ENCODE peak calls at places on chromosomes 2 and 18, in six cellular contexts. O, L, B, W, G and M are unnamed samples.

GRCh38 chr18:24181806-24182205 is 42.9 kb downstream of the CABYR start:
- DNase-seq in O (peak; percentile 4), L (no peak), B (no peak), G (no peak), W (no peak), M (no peak)

GRCh38 chr2:151264157-151264835 is 2.6 kb upstream of the RBM43 start:
- DNase-seq in L (no peak), G (no peak), O (no peak), B (no peak), W (no peak), M (peak; percentile 55)

GRCh38 chr2:68253211-68254068 is 1.1 kb upstream of the PPP3R1 start:
- DNase-seq in L (no peak), B (peak; percentile 51), G (no peak), O (no peak), W (no peak), M (no peak)

GRCh38 chr18:50338122-50338521 is 36.7 kb upstream of the SKA1 start:
- DNase-seq in G (no peak), B (no peak), O (no peak), W (no peak), L (no peak), M (no peak)

GRCh38 chr18:54671291-54671881 is 80.3 kb downstream of the DYNAP start:
- DNase-seq in O (no peak), L (no peak), B (peak; percentile 21), G (no peak), W (peak; percentile 24), M (no peak)

GRCh38 chr2:79887747-79888374 is 375.0 kb downstream of the CTNNA2 start:
- DNase-seq in W (peak; percentile 31), O (peak; percentile 6), G (no peak), B (peak; percentile 71), L (peak; percentile 35), M (peak; percentile 18)

GRCh38 chr18:37483984-37484892 is 81.4 kb downstream of the CELF4 start:
- DNase-seq in B (no peak), W (no peak), O (no peak), G (no peak), L (no peak), M (no peak)

GRCh38 chr2:86789687-86790133 is 1.0 kb downstream of the CD8A start:
- DNase-seq in O (no peak), W (no peak), L (no peak), B (no peak), G (no peak), M (no peak)

GRCh38 chr2:32479224-32479623 is 122.4 kb downstream of the BIRC6 start:
- DNase-seq in G (no peak), B (no peak), W (no peak), L (no peak), O (peak; percentile 51), M (peak; percentile 6)

GRCh38 chr2:17578466-17578928 is 38.0 kb downstream of the VSNL1 start:
- DNase-seq in B (no peak), O (no peak), G (no peak), W (peak; percentile 35), L (no peak), M (no peak)

GRCh38 chr2:111617804-111618576 is 266.0 kb downstream of the ANAPC1 start:
- DNase-seq in L (peak; percentile 45), O (no peak), G (no peak), B (no peak), W (peak; percentile 34), M (no peak)

GRCh38 chr2:111617299-111617803 is 266.6 kb downstream of the ANAPC1 start:
- DNase-seq in L (no peak), O (no peak), W (peak; percentile 40), B (peak; percentile 27), G (no peak), M (no peak)

GRCh38 chr2:111616651-111617218 is 267.3 kb downstream of the ANAPC1 start:
- DNase-seq in W (no peak), L (no peak), O (no peak), G (no peak), B (no peak), M (no peak)

GRCh38 chr2:111618577-111618930 is 265.4 kb downstream of the ANAPC1 start:
- DNase-seq in O (no peak), W (no peak), L (peak; percentile 43), B (no peak), G (no peak), M (no peak)

GRCh38 chr2:111618953-111619902 is 264.8 kb downstream of the ANAPC1 start:
- DNase-seq in G (no peak), L (no peak), B (peak; percentile 23), W (peak; percentile 21), O (no peak), M (no peak)
- TF ChIP-seq CTCF in G (no peak), L (no peak), B (peak; percentile 32), W (peak; percentile 52), O (no peak), M (peak; percentile 38)

DNA sequence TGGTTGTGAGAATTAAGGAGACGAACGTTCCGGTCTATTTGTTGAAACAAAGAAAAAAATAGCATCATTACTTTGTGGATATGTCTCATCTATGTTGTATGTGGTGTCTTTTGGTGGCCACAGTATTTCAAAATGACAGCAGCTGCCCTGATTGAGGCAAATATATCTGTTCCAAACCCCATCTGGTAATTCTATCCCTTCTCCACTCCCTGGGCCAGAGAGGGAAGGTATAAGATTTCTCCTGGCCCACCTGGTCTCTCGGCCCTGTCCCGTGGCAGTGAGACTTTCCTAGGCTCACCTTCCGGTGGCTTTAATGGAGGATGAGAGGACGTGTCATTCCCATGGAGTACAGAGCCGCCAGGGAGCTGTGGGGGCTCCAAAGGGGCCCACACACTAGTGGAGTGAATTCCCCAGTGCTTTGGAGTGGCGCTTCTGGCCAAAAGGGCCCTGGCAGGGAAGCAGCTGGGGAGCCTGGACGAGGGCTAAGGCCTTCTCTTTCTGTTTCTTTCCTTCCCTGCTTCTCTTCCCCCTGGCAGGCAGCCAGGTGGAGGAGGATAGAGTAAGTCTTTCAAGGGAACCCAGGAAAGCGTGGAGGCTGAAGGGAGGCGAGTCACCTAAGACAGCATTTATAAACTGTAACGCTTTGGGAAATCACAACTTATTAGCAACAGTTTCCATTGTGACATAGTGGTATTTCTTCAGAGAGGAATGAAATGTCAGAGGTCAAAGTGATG is 5.6 kb downstream of the FOSL2 start:
- DNase-seq in B (peak; percentile 40), W (no peak), G (peak; percentile 62), O (no peak), L (peak; percentile 77), M (peak; percentile 61)
- H3K4me3 ChIP-seq in B (peak overlapping the region; percentile 78), W (no peak overlapping the region), G (peak overlapping the region; percentile 81), O (peak overlapping the region; percentile 97), L (no peak overlapping the region), M (peak overlapping the region; percentile 77)

GRCh38 chr2:136255127-136255526 is 137.2 kb upstream of the CXCR4 start:
- DNase-seq in B (no peak), L (no peak), O (no peak), W (no peak), G (no peak), M (no peak)

GRCh38 chr2:136254681-136255080 is 136.7 kb upstream of the CXCR4 start:
- DNase-seq in O (no peak), W (no peak), B (no peak), G (no peak), L (no peak), M (no peak)

GRCh38 chr2:136257893-136258292 is 139.9 kb upstream of the CXCR4 start:
- DNase-seq in L (no peak), G (no peak), O (no peak), W (no peak), B (no peak), M (no peak)

GRCh38 chr2:136253288-136254004 is 135.5 kb upstream of the CXCR4 start:
- DNase-seq in B (no peak), O (no peak), L (peak; percentile 62), G (no peak), W (no peak), M (no peak)

DNA sequence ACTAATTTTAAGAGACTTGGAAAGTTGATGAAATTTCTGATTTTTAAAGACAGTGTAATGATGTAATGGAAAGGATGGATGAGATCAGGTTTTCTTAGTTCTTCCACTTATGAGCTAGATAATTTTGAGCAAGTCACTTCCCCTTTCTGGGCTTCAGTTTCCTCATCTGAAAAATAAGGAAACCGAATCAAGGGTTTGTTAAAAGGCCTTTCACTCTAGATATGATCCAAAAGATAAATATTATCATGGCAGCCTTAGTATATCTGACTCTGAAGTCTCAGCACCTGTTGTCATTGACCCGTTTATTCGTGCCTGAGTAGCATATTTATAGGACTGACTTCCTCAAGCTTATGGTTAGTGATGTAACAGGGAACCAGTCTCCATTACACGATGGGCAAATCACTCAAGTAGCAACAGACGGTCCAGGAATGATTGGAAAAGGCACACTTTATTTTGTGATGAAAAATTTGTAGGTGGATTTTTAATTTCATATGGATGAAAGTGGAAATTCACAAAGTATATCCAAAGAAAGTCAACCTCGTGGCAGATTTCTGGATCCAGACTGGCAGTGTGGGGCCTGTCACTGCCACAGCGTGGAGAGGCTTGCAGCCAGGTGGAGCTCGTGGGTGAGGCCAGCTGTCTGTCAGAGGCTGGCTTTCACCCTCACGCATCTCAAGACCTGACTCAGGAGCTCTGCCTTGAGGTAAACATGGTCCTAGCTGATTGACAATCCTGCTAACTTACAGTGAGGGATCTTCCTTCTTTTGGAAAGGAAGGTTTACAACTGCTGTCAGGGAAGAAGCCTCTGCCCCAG is 137.9 kb upstream of the CXCR4 start:
- DNase-seq in W (no peak), O (no peak), G (no peak), L (no peak), B (no peak), M (no peak)
- TF ChIP-seq CTCF in W (no peak), O (no peak), G (no peak), L (no peak), B (no peak), M (no peak)

GRCh38 chr2:157262248-157262647 is 4.7 kb downstream of the GALNT5 start:
- DNase-seq in W (no peak), B (no peak), G (no peak), O (no peak), L (no peak), M (no peak)

GRCh38 chr2:157267476-157267875 is 10.0 kb downstream of the GALNT5 start:
- DNase-seq in O (no peak), G (no peak), L (no peak), W (no peak), B (no peak), M (no peak)

GRCh38 chr2:157265825-157266224 is 8.3 kb downstream of the GALNT5 start:
- DNase-seq in O (no peak), L (no peak), W (no peak), G (no peak), B (no peak), M (no peak)

GRCh38 chr2:157261199-157261782 is 3.8 kb downstream of the GALNT5 start:
- DNase-seq in B (peak; percentile 88), W (peak; percentile 89), G (peak; percentile 58), L (peak; percentile 3), O (no peak), M (no peak)

DNA sequence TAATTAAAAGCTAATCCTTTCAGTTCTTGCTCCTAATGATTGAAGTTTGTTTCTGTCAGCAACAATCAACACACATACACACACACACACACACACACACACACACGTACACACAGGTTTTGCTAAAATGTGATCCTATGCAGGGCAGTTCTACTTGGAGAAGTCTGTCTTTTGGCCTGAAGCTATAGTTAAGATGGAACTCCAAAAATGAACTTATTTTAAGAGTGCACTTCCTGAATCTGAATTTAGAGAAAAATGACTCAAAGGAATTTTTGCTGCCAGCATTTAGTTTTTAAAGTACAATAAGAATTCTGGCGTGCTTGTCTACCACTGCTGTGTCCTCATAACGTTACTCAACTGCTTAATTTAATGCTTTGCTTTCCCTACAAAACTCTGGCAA is 6.6 kb downstream of the GALNT5 start:
- DNase-seq in W (no peak), B (no peak), O (peak; percentile 51), L (no peak), G (no peak), M (no peak)
- H3K4me3 ChIP-seq in W (no peak overlapping the region), B (no peak overlapping the region), O (no peak overlapping the region), L (no peak overlapping the region), G (no peak overlapping the region), M (no peak overlapping the region)